ENCODE peak calls at places on chromosomes 11 and 22, in seven cellular contexts. W is brain microvascular endothelial cell; R is stimulated activated CD8-positive, alpha-beta memory T cell treated with anti-CD3 and anti-CD28 coated beads, Interleukin-7, amount 100 ng/mL, for 24 hours; G is AG09319; K is non-pigmented ciliary epithelial cell; B is GM10248; J is stimulated activated CD4-positive, alpha-beta T cell treated with anti-CD3 and anti-CD28 coated beads, Interleukin-4, amount 100 ng/mL, for 4 hours. E is an unnamed sample.

GRCh38 chr11:117829369-117829725 is 4.8 kb upstream of the FXYD2 start:
- DNase-seq in W (no peak), R (no peak), G (no peak), K (no peak), B (no peak), J (no peak), E (no peak)

GRCh38 chr22:24772493-24773220 is 1.9 kb downstream of the PIWIL3 start:
- DNase-seq in W (peak; percentile 16), R (no peak), G (no peak), K (peak; percentile 4), B (no peak), J (no peak), E (peak; percentile 19)

GRCh38 chr11:85694385-85694980 is 8.5 kb upstream of the CCDC89 start:
- DNase-seq in W (peak; percentile 45), R (no peak), G (peak; percentile 34), K (peak; percentile 30), B (no peak), J (no peak), E (peak; percentile 14)

GRCh38 chr11:87405843-87406242 is 368.1 kb downstream of the TMEM135 start:
- DNase-seq in W (no peak), R (no peak), G (no peak), K (no peak), B (no peak), J (no peak), E (no peak)

GRCh38 chr11:43691806-43692205 is 11.3 kb downstream of the HSD17B12 start:
- DNase-seq in W (no peak), R (no peak), G (no peak), K (no peak), B (no peak), J (no peak), E (no peak)

GRCh38 chr11:2903672-2904011 is 18.1 kb upstream of the CDKN1C start:
- DNase-seq in W (no peak), R (no peak), G (no peak), K (no peak), B (no peak), J (no peak), E (no peak)

GRCh38 chr11:120017582-120017981 is 120.3 kb downstream of the TRIM29 start:
- DNase-seq in W (no peak), R (no peak), G (no peak), K (no peak), B (no peak), J (no peak), E (no peak)

GRCh38 chr11:69001301-69002081 is 11.6 kb downstream of the MRGPRF start:
- DNase-seq in W (no peak), R (no peak), G (no peak), K (no peak), B (no peak), J (no peak), E (no peak)

GRCh38 chr22:46455453-46455852 is 82.0 kb downstream of the CELSR1 start:
- DNase-seq in W (no peak), R (no peak), G (no peak), K (no peak), B (no peak), J (no peak), E (no peak)

GRCh38 chr22:46878549-46878948 is 116.1 kb downstream of the TBC1D22A start:
- DNase-seq in W (no peak), R (no peak), G (no peak), K (no peak), B (no peak), J (no peak), E (no peak)

GRCh38 chr11:71334191-71334590 is 81.8 kb upstream of the SHANK2 start:
- DNase-seq in W (no peak), R (no peak), G (no peak), K (no peak), B (no peak), J (no peak), E (no peak)

GRCh38 chr22:45442120-45442519 is 28.6 kb downstream of the RIBC2 start:
- DNase-seq in W (no peak), R (no peak), G (no peak), K (no peak), B (no peak), J (no peak), E (no peak)

GRCh38 chr11:79413258-79413657 is 27.6 kb downstream of the TENM4 start:
- DNase-seq in W (peak; percentile 87), R (no peak), G (peak; percentile 72), K (no peak), B (no peak), J (no peak), E (peak; percentile 56)

GRCh38 chr11:45774023-45774655 is 30.8 kb upstream of the SLC35C1 start:
- DNase-seq in W (no peak), R (no peak), G (no peak), K (no peak), B (no peak), J (no peak), E (no peak)

GRCh38 chr22:39592104-39593060 is 21.8 kb downstream of the CACNA1I start:
- DNase-seq in W (peak; percentile 71), R (no peak), G (peak; percentile 29), K (peak; percentile 44), B (no peak), J (no peak), E (peak; percentile 84)

GRCh38 chr22:44130076-44130711 is 50.5 kb upstream of the PARVG start:
- DNase-seq in W (no peak), R (no peak), G (no peak), K (no peak), B (no peak), J (no peak), E (no peak)

GRCh38 chr11:47271961-47272661 is 2.2 kb downstream of the MADD start:
- DNase-seq in W (no peak), R (no peak), G (no peak), K (no peak), B (peak; percentile 36), J (no peak), E (no peak)

GRCh38 chr11:72831521-72832300 is 17.5 kb downstream of the ATG16L2 start:
- DNase-seq in W (peak; percentile 63), R (peak; percentile 30), G (no peak), K (no peak), B (no peak), J (peak; percentile 36), E (peak; percentile 65)

GRCh38 chr11:114163231-114163631 is 103.7 kb downstream of the ZBTB16 start:
- DNase-seq in W (peak; percentile 44), R (no peak), G (no peak), K (no peak), B (no peak), J (no peak), E (no peak)

GRCh38 chr11:65083134-65083833 is 556 bp downstream of the CDCA5 start:
- DNase-seq in W (no peak), R (no peak), G (no peak), K (no peak), B (no peak), J (no peak), E (no peak)

GRCh38 chr22:19143967-19144400 is 467 bp downstream of the ESS2 start:
- DNase-seq in W (no peak), R (no peak), G (no peak), K (no peak), B (no peak), J (no peak), E (no peak)

GRCh38 chr22:45065726-45066125 is 55.9 kb upstream of the PHF21B start:
- DNase-seq in W (no peak), R (no peak), G (no peak), K (no peak), B (no peak), J (no peak), E (no peak)

GRCh38 chr11:75585271-75585670 is 23.2 kb downstream of the SERPINH1 start:
- DNase-seq in W (no peak), R (no peak), G (no peak), K (no peak), B (no peak), J (no peak), E (no peak)

GRCh38 chr11:3037041-3037944 is 19.9 kb downstream of the CARS1 start:
- DNase-seq in W (peak; percentile 63), R (no peak), G (no peak), K (no peak), B (peak; percentile 59), J (peak; percentile 26), E (peak; percentile 51)

E was measured in kidney glomerular epithelial cell.